ENCODE peak calls at places on chromosome 5, in four cellular contexts. S, I, U and F are unnamed samples.

GRCh38 chr5:87755378-87755777 is 342.6 kb upstream of the CCNH start:
- DNase-seq in S (no peak), I (no peak), U (no peak), F (no peak)

GRCh38 chr5:4295663-4296339 is 700.2 kb downstream of the IRX1 start:
- DNase-seq in I (no peak), U (peak), S (no peak), F (peak)

GRCh38 chr5:28408186-28408585 is 1369.8 kb upstream of the CDH9 start:
- DNase-seq in U (no peak), I (peak), S (peak), F (no peak)

GRCh38 chr5:113495402-113495801 is 7.1 kb upstream of the MCC start:
- DNase-seq in U (no peak), S (peak), I (no peak), F (no peak)

GRCh38 chr5:131109540-131110255 is 55.4 kb downstream of the HINT1 start:
- DNase-seq in U (peak), I (peak), S (peak), F (peak)

GRCh38 chr5:89179761-89180160 is 296.8 kb upstream of the MEF2C start:
- DNase-seq in U (no peak), S (peak), I (no peak), F (no peak)

GRCh38 chr5:143542798-143543144 is 139.3 kb upstream of the NR3C1 start:
- DNase-seq in I (no peak), U (no peak), S (no peak), F (no peak)

GRCh38 chr5:5598547-5599113 is 176.2 kb downstream of the ICE1 start:
- DNase-seq in U (no peak), I (peak), S (no peak), F (no peak)

GRCh38 chr5:140988036-140988997 is 22.0 kb downstream of the PCDHAC2 start:
- DNase-seq in S (no peak), U (no peak), I (no peak), F (no peak)

GRCh38 chr5:8981016-8981415 is 564.9 kb downstream of the SEMA5A start:
- DNase-seq in U (no peak), S (no peak), I (peak), F (no peak)

GRCh38 chr5:125023673-125024072 is 277.2 kb upstream of the ZNF608 start:
- DNase-seq in U (no peak), S (peak), I (peak), F (no peak)

GRCh38 chr5:38714240-38714639 is 131.6 kb upstream of the OSMR start:
- DNase-seq in I (no peak), S (no peak), U (no peak), F (no peak)

GRCh38 chr5:67998709-67999251 is 216.8 kb upstream of the PIK3R1 start:
- DNase-seq in I (no peak), U (no peak), S (peak), F (no peak)

GRCh38 chr5:179209359-179210150 is 135.7 kb downstream of the ADAMTS2 start:
- DNase-seq in U (no peak), I (peak), S (peak), F (no peak)

GRCh38 chr5:57501414-57502321 is 19.1 kb upstream of the ACTBL2 start:
- DNase-seq in S (no peak), I (no peak), U (no peak), F (no peak)

GRCh38 chr5:139849942-139850341 is 54.3 kb downstream of the PSD2 start:
- DNase-seq in I (no peak), U (no peak), S (peak), F (no peak)

GRCh38 chr5:159156839-159157238 is 52.5 kb downstream of the RNF145 start:
- DNase-seq in S (peak), I (peak), U (peak), F (peak)

GRCh38 chr5:109354761-109355160 is 55.0 kb downstream of the PJA2 start:
- DNase-seq in I (no peak), U (no peak), S (no peak), F (no peak)

GRCh38 chr5:174397206-174397605 is 327.2 kb upstream of the MSX2 start:
- DNase-seq in U (no peak), I (no peak), S (no peak), F (no peak)

GRCh38 chr5:160506006-160507004 is 84.7 kb downstream of the PTTG1 start:
- DNase-seq in I (no peak), U (peak), S (peak), F (peak)

GRCh38 chr5:85049020-85049419 is 664.3 kb upstream of the EDIL3 start:
- DNase-seq in I (no peak), S (peak), U (peak), F (peak)

GRCh38 chr5:55620009-55620770 is 85.4 kb upstream of the PLPP1 start:
- DNase-seq in I (no peak), U (no peak), S (no peak), F (no peak)

GRCh38 chr5:134489227-134489944 is 36.1 kb upstream of the JADE2 start:
- DNase-seq in I (no peak), S (no peak), U (no peak), F (no peak)

GRCh38 chr5:82513739-82514138 is 235.6 kb upstream of the RPS23 start:
- DNase-seq in I (no peak), S (no peak), U (peak), F (no peak)

GRCh38 chr5:463952-464351 is 21.0 kb downstream of the EXOC3 start:
- DNase-seq in U (no peak), I (no peak), S (no peak), F (no peak)

GRCh38 chr5:88881566-88881965 is 1.4 kb downstream of the MEF2C start:
- DNase-seq in U (no peak), I (no peak), S (peak), F (no peak)

GRCh38 chr5:61974680-61975079 is 331.3 kb upstream of the KIF2A start:
- DNase-seq in U (no peak), S (no peak), I (no peak), F (no peak)

GRCh38 chr5:176653401-176653800 is 6.1 kb downstream of the TSPAN17 start:
- DNase-seq in S (no peak), U (no peak), I (no peak), F (no peak)

GRCh38 chr5:159290741-159291140 is 27.7 kb downstream of the UBLCP1 start:
- DNase-seq in U (no peak), S (peak), I (peak), F (no peak)

GRCh38 chr5:24232929-24233328 is 411.8 kb downstream of the CDH10 start:
- DNase-seq in U (no peak), S (no peak), I (no peak), F (no peak)
- TF ChIP-seq CTCF in U (no peak), S (no peak), I (peak), F (no peak)

GRCh38 chr5:137086289-137086838 is 412.8 kb downstream of the SPOCK1 start:
- DNase-seq in U (no peak), I (no peak), S (no peak), F (no peak)
- TF ChIP-seq CTCF in U (no peak), I (no peak), S (no peak), F (no peak)

GRCh38 chr5:132476853-132477729 is 13.5 kb downstream of the IRF1 start:
- DNase-seq in S (no peak), U (no peak), I (no peak), F (no peak)
- TF ChIP-seq CTCF in S (no peak), U (no peak), I (no peak), F (no peak)

DNA sequence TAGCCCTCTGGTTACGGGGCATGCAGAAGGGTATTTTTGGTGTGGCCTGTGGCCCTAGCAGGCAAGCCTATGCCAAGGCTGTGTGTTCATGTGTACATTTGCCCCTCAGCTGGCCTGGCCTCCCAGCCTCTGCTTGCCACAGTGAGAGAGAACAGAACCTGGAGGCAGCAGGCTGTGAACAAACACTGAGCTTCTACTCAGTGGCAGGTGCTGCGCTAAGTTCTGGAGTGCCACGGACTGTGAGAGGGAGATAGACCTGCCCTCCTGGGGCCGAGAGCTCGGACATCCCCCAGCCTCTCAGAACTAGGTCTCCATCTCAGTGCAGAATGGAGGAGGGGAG is 8.2 kb upstream of the SMIM23 start:
- DNase-seq in U (no peak), S (no peak), I (no peak), F (no peak)
- TF ChIP-seq CTCF in U (no peak), S (no peak), I (no peak), F (no peak)

GRCh38 chr5:17910318-17910717 is 276.1 kb downstream of the TAF11L14 start:
- DNase-seq in U (no peak), I (peak), S (no peak), F (no peak)
- TF ChIP-seq CTCF in U (no peak), I (no peak), S (no peak), F (no peak)

GRCh38 chr5:127746756-127747155 is 43.6 kb downstream of the CCDC192 start:
- DNase-seq in U (no peak), I (peak), S (peak), F (no peak)
- TF ChIP-seq CTCF in U (no peak), I (peak), S (peak), F (no peak)

GRCh38 chr5:117326997-117327396 is 752.4 kb upstream of the SEMA6A start:
- DNase-seq in I (no peak), U (no peak), S (no peak), F (no peak)
- TF ChIP-seq CTCF in I (no peak), U (no peak), S (no peak), F (no peak)

GRCh38 chr5:129094924-129095797 is 612 bp downstream of the ISOC1 start:
- DNase-seq in U (peak), S (peak), I (peak), F (peak)
- TF ChIP-seq CTCF in U (peak), S (peak), I (no peak), F (peak)